ENCODE peak calls at places on chromosomes 1 and 21, in five cellular contexts. S is small intestine, F is hepatocyte, I is tibial nerve, W is GM23248. J is an unnamed sample. For H3K4me1, the result is how much of the 10 kb centered on the place peaks cover.

GRCh38 chr1:55234016-55234415 is 18.9 kb upstream of the USP24 start:
- DNase-seq in W (peak), S (no peak), F (no peak), I (no peak), J (no peak)

GRCh38 chr1:179082308-179083030 is 599 bp downstream of the TOR3A start:
- DNase-seq in F (peak), S (peak), W (peak), I (no peak), J (peak)

GRCh38 chr21:45459171-45460010 is 54.4 kb downstream of the COL18A1 start:
- DNase-seq in S (no peak), W (no peak), I (no peak), F (no peak), J (no peak)

GRCh38 chr1:7424352-7424890 is 346.7 kb upstream of the VAMP3 start:
- DNase-seq in F (no peak), W (no peak), S (no peak), I (no peak), J (no peak)

GRCh38 chr1:119046429-119047039 is 58.4 kb upstream of the TBX15 start:
- DNase-seq in I (no peak), W (peak), F (no peak), S (no peak), J (no peak)

GRCh38 chr1:159924025-159924790 is 1.1 kb downstream of the TAGLN2 start:
- DNase-seq in F (peak), S (peak), W (peak), I (peak), J (peak)

GRCh38 chr1:5709976-5710375 is 282.2 kb downstream of the NPHP4 start:
- DNase-seq in F (no peak), W (no peak), S (no peak), I (no peak), J (no peak)

GRCh38 chr1:199898654-199899053 is 128.9 kb upstream of the NR5A2 start:
- DNase-seq in I (no peak), S (no peak), W (peak), F (peak), J (no peak)

GRCh38 chr21:16072692-16073091 is 342.9 kb downstream of the USP25 start:
- DNase-seq in W (peak), F (peak), I (no peak), S (no peak), J (no peak)

GRCh38 chr1:28259935-28260802 is 851 bp downstream of the SESN2 start:
- DNase-seq in W (peak), S (peak), F (peak), I (peak), J (peak)

GRCh38 chr1:156510709-156511108 is 10.1 kb upstream of the MEF2D start:
- DNase-seq in S (no peak), I (peak), F (no peak), W (peak), J (peak)
- H3K4me1 ChIP-seq in S (under half), I (under half), F (under half), W (under half), J (under half)

GRCh38 chr1:50968884-50969610 is 998 bp upstream of the CDKN2C start:
- DNase-seq in F (peak), W (peak), S (peak), I (peak), J (peak)
- H3K4me1 ChIP-seq in F (under half), W (under half), S (under half), I (under half), J (under half)

GRCh38 chr1:94702440-94702810 is 117.7 kb upstream of the SLC44A3 start:
- DNase-seq in F (no peak), S (no peak), W (peak), I (peak), J (peak)
- H3K4me1 ChIP-seq in F (under half), S (under half), W (under half), I (under half), J (half or more)

GRCh38 chr1:16922466-16922865 is 735 bp downstream of the CROCC start:
- DNase-seq in F (no peak), W (no peak), I (no peak), S (no peak), J (no peak)
- H3K4me1 ChIP-seq in F (under half), W (under half), I (under half), S (under half), J (under half)

GRCh38 chr1:145958734-145959133 is 917 bp upstream of the LIX1L start:
- DNase-seq in F (no peak), I (no peak), W (no peak), S (no peak), J (no peak)
- H3K4me1 ChIP-seq in F (under half), I (under half), W (under half), S (under half), J (under half)

GRCh38 chr1:145996433-145997155 is at the start of gene TXNIP:
- DNase-seq in I (peak), F (peak), S (peak), W (peak), J (peak)
- H3K4me1 ChIP-seq in I (under half), F (under half), S (under half), W (under half), J (under half)

GRCh38 chr1:201673912-201674311 is 135.0 kb downstream of the NAV1 start:
- DNase-seq in F (no peak), I (no peak), S (no peak), W (no peak), J (no peak)

GRCh38 chr1:201670517-201670916 is 131.6 kb downstream of the NAV1 start:
- DNase-seq in W (no peak), F (no peak), I (no peak), S (no peak), J (no peak)

GRCh38 chr1:201675143-201675542 is 136.2 kb downstream of the NAV1 start:
- DNase-seq in F (no peak), I (no peak), W (no peak), S (no peak), J (peak)

GRCh38 chr1:201673093-201673492 is 134.2 kb downstream of the NAV1 start:
- DNase-seq in S (no peak), W (no peak), F (no peak), I (no peak), J (no peak)

GRCh38 chr1:201672685-201673084 is 133.8 kb downstream of the NAV1 start:
- DNase-seq in F (no peak), W (no peak), I (no peak), S (no peak), J (no peak)
- H3K4me1 ChIP-seq in F (under half), W (under half), I (under half), S (under half), J (under half)

GRCh38 chr1:43912607-43913006 is 21.0 kb upstream of the ARTN start:
- DNase-seq in F (peak), S (no peak), I (no peak), W (peak), J (peak)

GRCh38 chr1:43913051-43913501 is 20.5 kb upstream of the ARTN start:
- DNase-seq in W (no peak), S (no peak), I (no peak), F (no peak), J (no peak)

GRCh38 chr1:43914576-43915525 is 18.8 kb upstream of the ARTN start:
- DNase-seq in I (no peak), W (peak), S (no peak), F (no peak), J (no peak)

GRCh38 chr1:43910359-43910758 is 23.2 kb upstream of the ARTN start:
- DNase-seq in I (no peak), W (no peak), F (no peak), S (no peak), J (no peak)

DNA sequence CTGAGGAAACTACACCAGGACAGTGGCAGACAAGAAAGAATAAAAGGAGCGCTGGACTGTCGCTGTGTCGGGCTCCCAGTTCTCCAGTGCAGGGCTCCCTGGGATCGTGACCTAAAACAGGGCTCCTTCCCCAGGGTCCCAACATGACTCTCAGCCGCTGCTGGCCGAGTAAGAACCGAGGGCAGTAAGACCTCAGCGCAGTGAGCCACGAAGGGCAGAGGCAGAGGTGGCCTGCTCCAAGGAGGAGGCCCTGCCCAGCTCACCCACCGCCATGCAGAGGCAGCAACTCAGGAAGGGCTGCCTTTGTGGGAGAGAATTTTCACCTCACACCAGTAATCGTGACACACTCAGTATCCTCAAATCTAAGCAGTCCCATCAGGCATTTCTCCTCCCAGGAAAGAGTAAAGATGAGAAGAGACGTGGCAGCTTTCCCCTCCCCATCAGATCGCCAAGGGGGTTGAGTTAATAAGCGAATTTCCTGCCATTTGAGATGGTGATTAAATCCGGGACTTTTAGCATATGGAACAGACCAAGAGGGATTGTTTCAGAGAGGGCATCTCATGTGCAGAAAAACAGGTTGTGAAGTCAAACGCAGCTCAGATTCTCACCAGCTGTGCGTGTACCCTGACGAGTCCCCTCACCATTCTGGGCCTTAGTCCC is 19.8 kb upstream of the ARTN start:
- DNase-seq in W (no peak), I (no peak), S (no peak), F (no peak), J (no peak)
- H3K4me1 ChIP-seq in W (under half), I (under half), S (under half), F (under half), J (under half)